ENCODE peak calls at places on chromosomes 12 and 14, in seven cellular contexts. L, I, J, G, N, Z and R are unnamed samples.
A peak's percentile ranks its signal among the peaks of the same experiment; 100 is the strongest.

GRCh38 chr14:101198398-101199027 is 295.0 kb upstream of the RTL1 start:
- DNase-seq in L (no peak), I (no peak), J (no peak), G (no peak), N (no peak), Z (no peak), R (no peak)

GRCh38 chr14:99604766-99605298 is 825 bp upstream of the CCDC85C start:
- DNase-seq in L (no peak), I (peak; percentile 52), J (no peak), G (no peak), N (peak; percentile 78), Z (no peak), R (no peak)

GRCh38 chr12:111309584-111309983 is 59.3 kb downstream of the PHETA1 start:
- DNase-seq in L (no peak), I (no peak), J (no peak), G (no peak), N (no peak), Z (no peak), R (no peak)

GRCh38 chr12:49189731-49190314 is 943 bp upstream of the TUBA1A start:
- DNase-seq in L (no peak), I (peak; percentile 55), J (no peak), G (no peak), N (no peak), Z (no peak), R (no peak)

GRCh38 chr12:116832353-116832752 is 48.9 kb downstream of the HRK start:
- DNase-seq in L (no peak), I (no peak), J (no peak), G (no peak), N (no peak), Z (no peak), R (no peak)

GRCh38 chr14:103132381-103133212 is 9.3 kb downstream of the TNFAIP2 start:
- DNase-seq in L (no peak), I (no peak), J (no peak), G (no peak), N (no peak), Z (no peak), R (no peak)

GRCh38 chr12:95107362-95107761 is 33.9 kb upstream of the NR2C1 start:
- DNase-seq in L (no peak), I (no peak), J (no peak), G (no peak), N (no peak), Z (no peak), R (no peak)

GRCh38 chr12:13597837-13598236 is 383.6 kb downstream of the GRIN2B start:
- DNase-seq in L (no peak), I (no peak), J (no peak), G (no peak), N (no peak), Z (no peak), R (no peak)

GRCh38 chr14:105914738-105915385 is 388.5 kb downstream of the TMEM121 start:
- DNase-seq in L (no peak), I (no peak), J (no peak), G (no peak), N (no peak), Z (no peak), R (no peak)

GRCh38 chr12:49776413-49776812 is 35.1 kb downstream of the TMBIM6 start:
- DNase-seq in L (peak; percentile 82), I (peak; percentile 68), J (peak; percentile 32), G (peak; percentile 63), N (peak; percentile 53), Z (peak; percentile 61), R (peak; percentile 31)